ENCODE peak calls at places on chromosomes 4 and X, in seven cellular contexts. Q, V, W, P, L, O and T are unnamed samples.

GRCh38 chr4:89293299-89293698 is 14.3 kb downstream of the GPRIN3 start:
- DNase-seq in P (no peak), O (no peak), L (no peak), Q (no peak), V (no peak), W (no peak), T (no peak)

GRCh38 chrX:119481218-119481875 is 13.1 kb downstream of the SLC25A5 start:
- DNase-seq in O (no peak), P (no peak), Q (no peak), V (no peak), L (no peak), W (no peak), T (no peak)

GRCh38 chrX:106606583-106606982 is 5.2 kb upstream of the RADX start:
- DNase-seq in Q (no peak), W (no peak), V (no peak), L (no peak), O (no peak), P (peak), T (no peak)

GRCh38 chrX:154750301-154751120 is at the start of gene GAB3:
- DNase-seq in W (peak), Q (no peak), L (no peak), P (no peak), V (peak), O (peak), T (no peak)

GRCh38 chrX:7077910-7078245 is 69.6 kb upstream of the STS start:
- DNase-seq in W (no peak), V (peak), P (no peak), Q (no peak), L (no peak), O (no peak), T (no peak)

GRCh38 chrX:24494544-24495113 is 29.5 kb downstream of the PDK3 start:
- DNase-seq in L (no peak), P (peak), O (peak), W (peak), V (peak), Q (peak), T (no peak)

GRCh38 chr4:158906073-158906472 is 137.2 kb downstream of the FNIP2 start:
- DNase-seq in O (no peak), L (no peak), Q (no peak), P (no peak), W (no peak), V (no peak), T (no peak)

GRCh38 chr4:179678093-179678804 is 2236.0 kb upstream of the AGA start:
- DNase-seq in L (no peak), V (no peak), W (no peak), P (no peak), Q (no peak), O (no peak), T (no peak)

GRCh38 chrX:48714573-48714972 is 18.0 kb downstream of the SUV39H1 start:
- DNase-seq in W (no peak), Q (no peak), P (peak), L (no peak), V (no peak), O (no peak), T (no peak)

GRCh38 chr4:137307806-137308205 is 224.5 kb downstream of the PCDH18 start:
- DNase-seq in V (no peak), W (peak), P (peak), L (no peak), Q (no peak), O (no peak), T (no peak)

GRCh38 chrX:104098151-104098808 is 14.0 kb upstream of the ZCCHC18 start:
- DNase-seq in O (peak), W (peak), P (peak), V (peak), L (no peak), Q (peak), T (no peak)

GRCh38 chrX:145825896-145826295 is 8.3 kb downstream of the SLITRK2 start:
- DNase-seq in L (no peak), V (peak), Q (no peak), O (no peak), W (peak), P (no peak), T (no peak)

GRCh38 chrX:46216406-46216805 is 328.8 kb downstream of the ZNF674 start:
- DNase-seq in W (no peak), Q (no peak), V (no peak), P (no peak), L (no peak), O (no peak), T (no peak)

GRCh38 chrX:65668362-65669310 is 1.2 kb downstream of the MSN start:
- DNase-seq in P (peak), Q (peak), W (peak), L (peak), V (peak), O (peak), T (no peak)

GRCh38 chr4:20890752-20891151 is 190.5 kb downstream of the PACRGL start:
- DNase-seq in L (no peak), W (no peak), P (no peak), V (no peak), O (no peak), Q (no peak), T (no peak)

GRCh38 chr4:135741583-135741982 is 1540.0 kb upstream of the PABPC4L start:
- DNase-seq in V (peak), W (no peak), L (no peak), O (no peak), P (no peak), Q (no peak), T (no peak)

GRCh38 chrX:65241059-65241721 is 264.9 kb upstream of the ZC4H2 start:
- DNase-seq in Q (no peak), O (no peak), L (no peak), W (no peak), V (peak), P (no peak), T (no peak)

GRCh38 chrX:12401252-12401651 is 263.0 kb downstream of the FRMPD4 start:
- DNase-seq in O (no peak), L (no peak), P (no peak), Q (no peak), W (no peak), V (no peak), T (no peak)

GRCh38 chr4:1834047-1834769 is 21.7 kb downstream of the LETM1 start:
- DNase-seq in L (no peak), W (no peak), Q (no peak), V (no peak), P (no peak), O (no peak), T (no peak)

GRCh38 chrX:19904778-19905367 is 17.5 kb upstream of the SH3KBP1 start:
- DNase-seq in V (peak), P (peak), L (no peak), Q (no peak), W (peak), O (no peak), T (no peak)

GRCh38 chr4:2062808-2063524 is 3.8 kb downstream of the NAT8L start:
- DNase-seq in O (no peak), W (no peak), Q (no peak), V (no peak), L (no peak), P (no peak), T (no peak)

GRCh38 chr4:44046491-44046890 is 402.1 kb downstream of the KCTD8 start:
- DNase-seq in W (no peak), O (no peak), Q (no peak), L (no peak), P (no peak), V (no peak), T (no peak)

GRCh38 chr4:74524985-74525384 is 80.0 kb downstream of the AREG start:
- DNase-seq in V (no peak), L (no peak), O (no peak), W (no peak), Q (no peak), P (no peak), T (no peak)

GRCh38 chr4:74527049-74527448 is 82.1 kb downstream of the AREG start:
- DNase-seq in P (no peak), L (no peak), W (no peak), V (no peak), Q (no peak), O (no peak), T (no peak)

GRCh38 chr4:74517996-74518395 is 73.1 kb downstream of the AREG start:
- DNase-seq in P (no peak), L (no peak), Q (no peak), O (no peak), V (no peak), W (no peak), T (no peak)

GRCh38 chr4:74523076-74523475 is 78.1 kb downstream of the AREG start:
- DNase-seq in V (no peak), Q (no peak), L (no peak), W (no peak), O (no peak), P (no peak), T (no peak)

DNA sequence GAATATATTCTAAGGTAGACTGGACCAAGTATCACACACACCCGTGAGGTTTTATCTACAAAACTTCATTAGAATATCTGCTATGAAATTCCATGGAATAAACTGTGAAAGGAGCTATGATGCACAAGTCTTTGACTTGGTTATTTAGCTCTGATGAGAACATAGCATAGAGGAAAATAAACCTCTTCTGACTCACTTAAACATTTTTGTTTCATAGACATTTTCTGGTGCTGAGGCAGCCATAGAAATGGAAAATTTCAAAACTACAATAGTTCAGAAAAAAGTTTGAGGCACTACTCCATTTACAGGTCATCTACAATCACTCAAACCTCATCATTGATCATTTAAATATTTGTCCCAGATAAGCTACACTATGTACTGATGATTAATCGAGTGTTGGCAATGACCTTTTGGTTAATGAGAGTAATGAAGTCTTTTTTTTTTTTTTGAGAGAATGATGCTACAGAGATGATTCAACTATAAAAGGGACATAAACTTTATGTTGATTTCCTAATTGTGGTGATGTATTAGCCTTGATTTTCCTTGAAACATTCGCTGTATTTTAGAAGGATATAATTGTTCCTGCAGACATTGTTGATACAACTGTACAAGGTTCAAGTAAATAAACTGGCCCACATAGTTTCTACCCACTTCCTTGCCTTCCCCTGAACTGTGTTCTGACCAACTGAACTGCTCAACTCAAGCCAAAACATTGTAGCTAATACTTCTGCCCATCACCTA is 77.5 kb downstream of the AREG start:
- DNase-seq in W (no peak), Q (no peak), O (no peak), P (no peak), V (no peak), L (no peak), T (no peak)
- TF ChIP-seq CTCF in W (no peak), Q (no peak), O (no peak), P (no peak), V (no peak), L (no peak), T (no peak)

GRCh38 chrX:69137371-69137881 is 27.8 kb downstream of the PJA1 start:
- DNase-seq in L (peak), P (peak), O (no peak), W (no peak), Q (no peak), V (peak), T (peak)
- TF ChIP-seq CTCF in L (no peak), P (no peak), O (no peak), W (no peak), Q (no peak), V (no peak), T (no peak)

GRCh38 chrX:88135735-88136134 is 611.3 kb upstream of the CPXCR1 start:
- DNase-seq in V (no peak), L (no peak), W (no peak), O (no peak), P (no peak), Q (no peak), T (no peak)
- TF ChIP-seq CTCF in V (peak), L (peak), W (no peak), O (no peak), P (no peak), Q (no peak), T (peak)

GRCh38 chr4:107906458-107907100 is 24.8 kb upstream of the CYP2U1 start:
- DNase-seq in L (no peak), P (no peak), W (no peak), O (no peak), Q (no peak), V (no peak), T (no peak)
- TF ChIP-seq CTCF in L (no peak), P (no peak), W (no peak), O (no peak), Q (no peak), V (no peak), T (no peak)

DNA sequence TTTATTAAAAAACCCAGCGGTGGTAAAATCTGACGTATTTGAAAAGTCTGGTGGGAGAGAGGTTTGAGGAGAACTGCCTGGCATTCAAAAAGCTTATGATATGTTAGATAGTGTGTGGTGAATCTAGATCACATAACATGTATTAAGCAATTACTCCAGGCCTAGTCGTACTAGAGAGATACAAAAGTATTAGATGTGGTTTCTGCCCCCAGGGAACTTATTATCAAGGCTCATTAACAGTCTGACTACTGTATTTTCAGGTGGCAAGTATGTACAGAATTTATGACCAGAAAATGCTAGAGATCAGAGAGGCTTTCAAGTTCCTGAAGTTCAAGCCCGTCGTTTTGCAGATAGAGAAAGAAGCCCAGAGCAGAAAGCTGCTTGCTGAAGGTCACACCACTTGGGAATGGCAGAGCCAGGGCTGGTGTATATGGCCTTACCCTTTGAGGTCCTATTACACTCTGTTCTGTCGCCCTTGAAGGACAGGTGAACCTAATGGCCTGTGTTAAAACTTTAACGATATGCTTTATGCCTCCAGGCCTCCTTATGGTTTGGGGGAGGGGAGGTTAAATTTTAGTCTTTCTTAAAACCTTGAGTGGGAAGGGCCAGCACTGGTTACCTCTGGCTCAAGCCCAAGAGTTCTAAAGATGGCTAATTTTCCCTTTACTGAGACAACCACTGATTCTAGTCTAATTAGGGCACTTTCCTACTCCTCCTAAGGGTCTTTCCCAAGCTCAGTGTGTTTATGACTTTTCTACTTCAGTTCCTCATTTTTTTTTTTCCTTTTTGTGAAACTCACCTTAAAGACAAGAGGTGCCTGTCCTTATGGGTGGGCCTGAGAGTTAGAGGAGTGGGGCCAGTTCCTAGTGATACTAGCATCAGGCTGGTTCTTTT is 19.9 kb downstream of the TMEM164 start:
- DNase-seq in V (no peak), Q (no peak), O (no peak), W (no peak), L (no peak), P (no peak), T (no peak)
- TF ChIP-seq CTCF in V (no peak), Q (no peak), O (no peak), W (no peak), L (no peak), P (no peak), T (no peak)